ENCODE peak calls at places on chromosomes 1 and 21, in seven cellular contexts. M is upper lobe of right lung; I is CD4-positive, alpha-beta T cell; A is kidney epithelial cell; S is pancreas; C is progenitor cell of endocrine pancreas; D is fibroblast of lung. Z is an unnamed sample.
A peak's percentile ranks its signal among the peaks of the same experiment; 100 is the strongest.

GRCh38 chr1:85654066-85654782 is 54.0 kb downstream of the ZNHIT6 start:
- DNase-seq in A (peak; percentile 26), C (no peak), M (no peak), I (no peak), D (peak; percentile 39), S (no peak), Z (no peak)

GRCh38 chr1:87335175-87335992 is 6.7 kb downstream of the LMO4 start:
- DNase-seq in I (peak; percentile 40), C (peak; percentile 52), S (peak; percentile 79), D (peak; percentile 40), M (peak; percentile 91), A (no peak), Z (peak; percentile 72)

GRCh38 chr1:30912203-30912602 is 3.6 kb upstream of the SDC3 start:
- DNase-seq in M (peak; percentile 54), A (no peak), C (no peak), D (no peak), I (no peak), S (peak; percentile 24), Z (no peak)

GRCh38 chr1:99292946-99293345 is 28.7 kb downstream of the PLPPR4 start:
- DNase-seq in S (no peak), I (no peak), A (no peak), D (no peak), M (no peak), C (no peak), Z (no peak)

GRCh38 chr1:10688409-10688786 is 108.0 kb downstream of the CASZ1 start:
- DNase-seq in D (no peak), M (no peak), C (no peak), A (no peak), S (no peak), I (no peak), Z (no peak)

GRCh38 chr1:244099258-244099930 is 48.3 kb downstream of the ZBTB18 start:
- DNase-seq in S (no peak), I (no peak), A (no peak), D (no peak), C (no peak), M (no peak), Z (no peak)

GRCh38 chr1:220287129-220287528 is 14.9 kb upstream of the RAB3GAP2 start:
- DNase-seq in I (no peak), S (no peak), A (no peak), D (no peak), M (no peak), C (no peak), Z (no peak)

GRCh38 chr21:44677881-44678280 is 4.1 kb downstream of the KRTAP12-1 start:
- DNase-seq in A (no peak), M (no peak), S (no peak), C (no peak), I (no peak), D (no peak), Z (no peak)

GRCh38 chr1:59484090-59484489 is 187.2 kb downstream of the FGGY start:
- DNase-seq in D (peak; percentile 90), M (no peak), S (no peak), I (no peak), A (no peak), C (no peak), Z (no peak)

GRCh38 chr1:235336903-235337302 is 8.5 kb downstream of the GGPS1 start:
- DNase-seq in A (no peak), C (no peak), D (peak; percentile 31), I (no peak), S (no peak), M (no peak), Z (no peak)

GRCh38 chr1:146007048-146007784 is 10.8 kb upstream of the TXNIP start:
- DNase-seq in C (peak; percentile 24), D (peak; percentile 92), I (peak; percentile 59), S (no peak), M (no peak), A (peak; percentile 35), Z (peak; percentile 65)

GRCh38 chr1:109632671-109633346 is 13.2 kb downstream of the AMPD2 start:
- DNase-seq in C (no peak), A (no peak), M (no peak), I (no peak), D (no peak), S (no peak), Z (no peak)

GRCh38 chr1:22379566-22379965 is 72.1 kb upstream of the ZBTB40 start:
- DNase-seq in I (no peak), S (no peak), A (no peak), D (no peak), M (no peak), C (no peak), Z (no peak)

GRCh38 chr1:115373305-115373704 is 35.3 kb upstream of the NGF start:
- DNase-seq in S (no peak), M (no peak), A (peak; percentile 56), I (no peak), D (peak; percentile 64), C (no peak), Z (no peak)

GRCh38 chr1:16073490-16074104 is at the start of gene FAM131C:
- DNase-seq in M (no peak), A (no peak), I (no peak), S (no peak), C (peak; percentile 42), D (no peak), Z (peak; percentile 67)

GRCh38 chr1:175129182-175129581 is 61.5 kb downstream of the TNN start:
- DNase-seq in S (no peak), I (no peak), A (no peak), C (no peak), M (no peak), D (peak; percentile 77), Z (no peak)

GRCh38 chr1:43284711-43285110 is 670 bp downstream of the C1orf210 start:
- DNase-seq in D (no peak), C (no peak), M (peak; percentile 64), S (no peak), I (no peak), A (no peak), Z (no peak)

GRCh38 chr1:150261367-150261766 is 3.8 kb downstream of the CA14 start:
- DNase-seq in C (no peak), I (no peak), D (no peak), A (no peak), S (no peak), M (peak; percentile 31), Z (no peak)

GRCh38 chr1:19007491-19008441 is 51.3 kb upstream of the IFFO2 start:
- DNase-seq in C (no peak), S (peak; percentile 95), M (no peak), D (no peak), I (no peak), A (no peak), Z (no peak)

GRCh38 chr1:206963119-206963712 is 7.0 kb downstream of the FCAMR start:
- DNase-seq in C (no peak), M (no peak), D (peak; percentile 2), A (no peak), I (no peak), S (no peak), Z (no peak)

GRCh38 chr21:42564561-42564971 is 50.9 kb downstream of the SLC37A1 start:
- DNase-seq in D (no peak), M (peak; percentile 64), A (no peak), C (no peak), S (peak; percentile 57), I (no peak), Z (no peak)

GRCh38 chr1:98949606-98950005 is 55.1 kb downstream of the PLPPR5 start:
- DNase-seq in A (no peak), D (no peak), I (no peak), C (no peak), M (no peak), S (no peak), Z (no peak)

GRCh38 chr1:30111431-30111830 is 612.0 kb downstream of the MATN1 start:
- DNase-seq in D (peak; percentile 56), S (no peak), C (peak; percentile 43), A (peak; percentile 5), I (no peak), M (peak; percentile 69), Z (peak; percentile 72)

GRCh38 chr1:184753608-184754478 is 815 bp downstream of the EDEM3 start:
- DNase-seq in D (peak; percentile 28), C (peak; percentile 45), I (peak; percentile 24), A (no peak), M (peak; percentile 81), S (peak; percentile 87), Z (peak; percentile 69)

GRCh38 chr1:84619383-84620093 is 45.3 kb upstream of the CTBS start:
- DNase-seq in C (no peak), M (no peak), D (peak; percentile 24), I (no peak), A (peak; percentile 72), S (no peak), Z (no peak)

GRCh38 chr1:228073870-228074545 is 8.5 kb upstream of the ARF1 start:
- DNase-seq in I (no peak), M (peak; percentile 63), D (no peak), S (no peak), C (no peak), A (no peak), Z (peak; percentile 36)

GRCh38 chr1:179971563-179972496 is 17.2 kb downstream of the CEP350 start:
- DNase-seq in A (no peak), I (no peak), D (no peak), S (no peak), M (no peak), C (no peak), Z (no peak)

GRCh38 chr1:4741876-4742423 is 87.5 kb downstream of the AJAP1 start:
- DNase-seq in C (no peak), S (peak; percentile 4), I (no peak), D (no peak), A (no peak), M (no peak), Z (no peak)
- TF ChIP-seq CTCF in C (no peak), S (no peak), I (no peak), D (no peak), A (no peak), M (no peak), Z (no peak)

GRCh38 chr1:38152351-38153082 is 105.9 kb upstream of the POU3F1 start:
- DNase-seq in S (no peak), A (no peak), I (no peak), M (no peak), C (no peak), D (no peak), Z (no peak)
- TF ChIP-seq CTCF in S (no peak), A (peak; percentile 5), I (no peak), M (peak; percentile 13), C (peak; percentile 43), D (no peak), Z (no peak)

GRCh38 chr1:55478742-55479141 is 263.6 kb upstream of the USP24 start:
- DNase-seq in M (no peak), S (no peak), D (peak; percentile 65), C (no peak), I (no peak), A (no peak), Z (no peak)
- TF ChIP-seq CTCF in M (no peak), S (no peak), D (peak; percentile 29), C (peak; percentile 24), I (no peak), A (peak; percentile 4), Z (no peak)

DNA sequence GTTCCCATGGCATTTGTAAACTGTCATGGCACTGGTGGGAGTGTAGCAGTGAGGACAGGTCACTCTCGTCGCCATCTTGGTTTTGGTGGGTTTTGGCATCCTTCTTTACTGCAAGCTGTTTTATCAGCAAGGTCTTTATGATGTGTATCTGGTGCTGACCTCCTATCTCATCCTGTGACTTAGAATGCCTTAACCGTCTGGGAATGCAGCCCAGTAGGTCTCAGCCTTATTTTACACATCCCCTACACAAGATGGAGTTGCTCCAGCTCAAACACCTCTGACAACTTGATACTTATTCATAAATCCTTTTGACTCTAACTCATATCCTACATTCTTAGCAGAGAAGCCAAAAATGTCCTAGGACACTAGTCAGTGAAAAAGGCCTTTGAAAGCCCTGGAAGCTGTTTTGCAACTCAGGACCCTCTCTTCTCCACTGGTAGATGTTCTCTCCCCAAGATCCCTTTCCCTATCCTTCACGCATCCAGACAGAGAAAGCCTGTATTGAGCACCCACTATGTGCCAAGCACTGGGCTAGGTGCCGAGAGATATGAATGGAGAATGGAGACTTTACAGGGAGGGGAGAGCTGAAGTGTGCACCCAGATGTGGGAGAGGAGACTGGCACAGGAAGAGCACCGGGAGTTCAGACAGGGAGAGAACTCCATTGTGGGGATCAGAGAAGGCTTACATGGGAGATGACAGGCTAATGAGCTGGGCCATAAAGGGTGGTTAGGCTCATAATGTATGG is 6.7 kb upstream of the CSRP1 start:
- DNase-seq in A (no peak), M (no peak), D (no peak), S (no peak), C (no peak), I (no peak), Z (no peak)
- TF ChIP-seq CTCF in A (no peak), M (no peak), D (no peak), S (no peak), C (no peak), I (no peak), Z (no peak)